ENCODE peak calls at places on chromosome 5, in six cellular contexts. S is HEK293T, B is EL, E is foreskin fibroblast, K is nucleus accumbens, F is Right ventricle myocardium superior. O is an unnamed sample.

GRCh38 chr5:150862070-150862469 is 15.7 kb downstream of the IRGM start:
- DNase-seq in S (no peak), B (no peak), E (no peak), K (no peak), F (no peak), O (no peak)

GRCh38 chr5:135457424-135458071 is 5.4 kb upstream of the TIFAB start:
- DNase-seq in S (peak; percentile 83), B (peak; percentile 55), E (peak; percentile 58), K (peak; percentile 43), F (peak; percentile 79), O (no peak)

GRCh38 chr5:45774528-45774927 is 78.3 kb upstream of the HCN1 start:
- DNase-seq in S (no peak), B (no peak), E (no peak), K (no peak), F (no peak), O (no peak)

GRCh38 chr5:67413749-67414148 is 217.2 kb upstream of the CD180 start:
- DNase-seq in S (no peak), B (no peak), E (no peak), K (no peak), F (no peak), O (no peak)

GRCh38 chr5:143177263-143177994 is 226.1 kb downstream of the NR3C1 start:
- DNase-seq in S (no peak), B (peak; percentile 96), E (peak; percentile 48), K (no peak), F (no peak), O (peak; percentile 98)

GRCh38 chr5:54159153-54159836 is 151.1 kb downstream of the ARL15 start:
- DNase-seq in S (no peak), B (peak; percentile 66), E (peak; percentile 23), K (no peak), F (no peak), O (no peak)

GRCh38 chr5:128498844-128499455 is 39.1 kb downstream of the FBN2 start:
- DNase-seq in S (peak; percentile 9), B (peak; percentile 53), E (peak; percentile 74), K (peak; percentile 2), F (no peak), O (peak; percentile 36)

GRCh38 chr5:116626272-116626723 is 51.7 kb upstream of the SEMA6A start:
- DNase-seq in S (peak; percentile 31), B (peak; percentile 3), E (peak; percentile 50), K (peak; percentile 89), F (peak; percentile 73), O (peak; percentile 59)

GRCh38 chr5:117098094-117098493 is 523.5 kb upstream of the SEMA6A start:
- DNase-seq in S (no peak), B (no peak), E (no peak), K (no peak), F (no peak), O (no peak)

GRCh38 chr5:128300181-128300580 is 216.6 kb downstream of the SLC12A2 start:
- DNase-seq in S (no peak), B (no peak), E (no peak), K (no peak), F (no peak), O (no peak)

GRCh38 chr5:180088561-180088960 is 17.0 kb upstream of the RNF130 start:
- DNase-seq in S (no peak), B (no peak), E (no peak), K (no peak), F (no peak), O (no peak)

GRCh38 chr5:150608991-150609390 is 31.5 kb upstream of the SYNPO start:
- DNase-seq in S (no peak), B (no peak), E (no peak), K (no peak), F (peak; percentile 6), O (no peak)